ENCODE peak calls at places on chromosomes 13 and 19, in ten cellular contexts. U, M, Q, R, E, D, X, I, A and K are unnamed samples.

GRCh38 chr19:12733369-12733896 is 1.1 kb downstream of the TRIR start:
- DNase-seq in U (peak; percentile 45), M (no peak), Q (peak; percentile 62), R (peak; percentile 68), E (peak; percentile 52), D (no peak), X (peak; percentile 64), I (no peak), A (no peak), K (no peak)

GRCh38 chr13:113589961-113590339 is 5.4 kb downstream of the TFDP1 start:
- DNase-seq in U (no peak), M (no peak), Q (no peak), R (no peak), E (no peak), D (no peak), X (no peak), I (no peak), A (no peak), K (no peak)

GRCh38 chr13:112637017-112637801 is 49.3 kb upstream of the TUBGCP3 start:
- DNase-seq in U (no peak), M (no peak), Q (no peak), R (no peak), E (no peak), D (no peak), X (no peak), I (no peak), A (no peak), K (no peak)

GRCh38 chr13:74052402-74052928 is 81.7 kb downstream of the KLF12 start:
- DNase-seq in U (no peak), M (no peak), Q (no peak), R (no peak), E (no peak), D (no peak), X (no peak), I (no peak), A (no peak), K (no peak)

GRCh38 chr19:4977299-4978174 is 8.6 kb downstream of the KDM4B start:
- DNase-seq in U (peak; percentile 95), M (peak; percentile 88), Q (peak; percentile 97), R (peak; percentile 57), E (no peak), D (no peak), X (peak; percentile 94), I (no peak), A (peak; percentile 66), K (no peak)

GRCh38 chr19:50515168-50515561 is 1.5 kb upstream of the ASPDH start:
- DNase-seq in U (no peak), M (no peak), Q (no peak), R (no peak), E (no peak), D (no peak), X (no peak), I (no peak), A (no peak), K (no peak)

GRCh38 chr13:114339779-114340534 is 25.7 kb downstream of the CHAMP1 start:
- DNase-seq in U (peak; percentile 30), M (no peak), Q (peak; percentile 26), R (peak; percentile 34), E (no peak), D (no peak), X (peak; percentile 58), I (no peak), A (no peak), K (peak; percentile 61)

GRCh38 chr13:30355405-30355741 is 48.0 kb upstream of the KATNAL1 start:
- DNase-seq in U (no peak), M (no peak), Q (no peak), R (no peak), E (peak; percentile 34), D (no peak), X (no peak), I (no peak), A (peak; percentile 37), K (peak; percentile 51)

GRCh38 chr13:108225440-108225839 is 7.2 kb downstream of the ABHD13 start:
- DNase-seq in U (no peak), M (no peak), Q (no peak), R (no peak), E (no peak), D (no peak), X (no peak), I (no peak), A (no peak), K (no peak)

GRCh38 chr13:108230377-108230776 is 12.2 kb downstream of the ABHD13 start:
- DNase-seq in U (no peak), M (no peak), Q (no peak), R (no peak), E (no peak), D (no peak), X (no peak), I (no peak), A (no peak), K (no peak)

GRCh38 chr13:108226184-108226583 is 8.0 kb downstream of the ABHD13 start:
- DNase-seq in U (no peak), M (no peak), Q (no peak), R (no peak), E (no peak), D (no peak), X (no peak), I (no peak), A (no peak), K (no peak)

GRCh38 chr13:108223850-108224503 is 5.8 kb downstream of the ABHD13 start:
- DNase-seq in U (no peak), M (no peak), Q (no peak), R (no peak), E (no peak), D (no peak), X (no peak), I (no peak), A (no peak), K (no peak)

DNA sequence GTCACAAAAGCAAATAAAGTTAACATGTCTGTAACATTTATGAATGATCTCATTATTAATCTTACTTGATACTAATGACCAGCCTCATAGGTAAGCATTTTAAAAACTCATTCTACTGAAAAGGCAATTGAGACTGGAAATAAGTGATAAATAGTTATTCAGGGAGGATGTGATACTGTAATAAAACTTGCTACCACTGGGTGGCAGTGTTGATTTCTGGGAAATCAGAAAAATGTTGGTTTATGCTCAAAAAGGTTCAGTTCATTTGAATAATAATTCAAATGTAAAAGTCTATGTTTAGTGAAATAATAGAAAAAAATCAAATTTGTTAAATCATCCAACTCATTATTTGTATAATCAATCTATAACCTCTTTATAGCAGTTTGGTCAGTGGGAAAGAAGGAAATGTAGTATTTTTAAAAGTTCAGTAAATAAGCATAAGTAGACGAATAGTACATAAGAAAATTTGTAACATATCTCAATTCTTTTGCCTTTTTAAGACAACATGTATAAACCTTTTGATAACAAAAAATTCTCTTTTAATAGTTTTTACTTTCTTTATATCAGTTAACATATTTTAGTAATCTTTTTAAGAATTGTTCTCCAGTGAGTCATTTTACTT is 9.6 kb downstream of the ABHD13 start:
- DNase-seq in U (peak; percentile 52), M (peak; percentile 35), Q (peak; percentile 18), R (peak; percentile 21), E (peak; percentile 41), D (no peak), X (peak; percentile 69), I (no peak), A (no peak), K (no peak)
- TF ChIP-seq CTCF in U (peak; percentile 74), M (peak; percentile 34), Q (peak; percentile 49), R (peak; percentile 79), E (peak; percentile 92), D (peak; percentile 81), X (peak; percentile 62), I (no peak), A (peak; percentile 74), K (peak; percentile 99)

GRCh38 chr13:77507931-77508776 is 27.4 kb upstream of the SCEL start:
- DNase-seq in U (peak; percentile 49), M (peak; percentile 90), Q (peak; percentile 97), R (peak; percentile 87), E (no peak), D (no peak), X (peak; percentile 89), I (no peak), A (no peak), K (no peak)

GRCh38 chr13:77509221-77509620 is 26.3 kb upstream of the SCEL start:
- DNase-seq in U (peak; percentile 8), M (peak; percentile 65), Q (peak; percentile 90), R (no peak), E (no peak), D (no peak), X (peak; percentile 87), I (no peak), A (no peak), K (no peak)

GRCh38 chr13:77503398-77503797 is 32.1 kb upstream of the SCEL start:
- DNase-seq in U (no peak), M (no peak), Q (no peak), R (no peak), E (no peak), D (no peak), X (no peak), I (no peak), A (no peak), K (no peak)

GRCh38 chr13:77510156-77510555 is 25.4 kb upstream of the SCEL start:
- DNase-seq in U (no peak), M (no peak), Q (peak; percentile 21), R (no peak), E (no peak), D (no peak), X (no peak), I (no peak), A (no peak), K (no peak)

DNA sequence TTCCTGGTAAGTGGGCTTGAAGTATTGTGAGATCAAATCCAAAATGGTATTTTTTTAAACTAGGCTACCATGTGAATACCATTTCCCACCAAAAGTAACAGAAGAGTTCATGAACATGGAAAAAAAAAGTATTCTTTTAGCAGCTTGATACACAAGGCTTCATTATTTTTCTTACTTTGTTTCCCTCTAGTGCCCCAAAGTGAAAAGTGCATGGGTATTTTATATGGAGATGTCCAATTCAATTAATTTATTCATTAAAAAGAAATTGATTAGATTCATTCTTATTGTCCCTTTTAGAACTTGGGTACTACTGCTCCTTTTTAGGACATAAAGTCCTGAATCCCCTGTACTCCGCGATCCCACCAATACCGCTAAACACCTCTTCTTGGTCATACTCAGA is 28.6 kb upstream of the SCEL start:
- DNase-seq in U (no peak), M (no peak), Q (no peak), R (peak; percentile 8), E (no peak), D (no peak), X (peak; percentile 28), I (no peak), A (no peak), K (no peak)
- TF ChIP-seq CTCF in U (peak; percentile 19), M (peak; percentile 8), Q (no peak), R (peak; percentile 48), E (peak; percentile 15), D (peak; percentile 41), X (peak; percentile 35), I (no peak), A (no peak), K (no peak)

GRCh38 chr13:59259416-59260000 is 904.2 kb downstream of the DIAPH3 start:
- DNase-seq in U (no peak), M (no peak), Q (no peak), R (no peak), E (peak; percentile 5), D (no peak), X (no peak), I (no peak), A (no peak), K (no peak)

GRCh38 chr13:59266478-59267063 is 897.2 kb downstream of the DIAPH3 start:
- DNase-seq in U (no peak), M (no peak), Q (peak; percentile 44), R (no peak), E (no peak), D (no peak), X (peak; percentile 24), I (no peak), A (no peak), K (no peak)

GRCh38 chr13:59263531-59263930 is 900.2 kb downstream of the DIAPH3 start:
- DNase-seq in U (no peak), M (no peak), Q (no peak), R (no peak), E (no peak), D (no peak), X (no peak), I (no peak), A (no peak), K (no peak)

GRCh38 chr13:59261928-59262488 is 901.7 kb downstream of the DIAPH3 start:
- DNase-seq in U (peak; percentile 12), M (no peak), Q (no peak), R (no peak), E (peak; percentile 61), D (no peak), X (peak; percentile 58), I (no peak), A (no peak), K (no peak)
- TF ChIP-seq CTCF in U (peak; percentile 44), M (peak; percentile 65), Q (peak; percentile 30), R (no peak), E (peak; percentile 73), D (peak; percentile 39), X (peak; percentile 72), I (no peak), A (no peak), K (no peak)

DNA sequence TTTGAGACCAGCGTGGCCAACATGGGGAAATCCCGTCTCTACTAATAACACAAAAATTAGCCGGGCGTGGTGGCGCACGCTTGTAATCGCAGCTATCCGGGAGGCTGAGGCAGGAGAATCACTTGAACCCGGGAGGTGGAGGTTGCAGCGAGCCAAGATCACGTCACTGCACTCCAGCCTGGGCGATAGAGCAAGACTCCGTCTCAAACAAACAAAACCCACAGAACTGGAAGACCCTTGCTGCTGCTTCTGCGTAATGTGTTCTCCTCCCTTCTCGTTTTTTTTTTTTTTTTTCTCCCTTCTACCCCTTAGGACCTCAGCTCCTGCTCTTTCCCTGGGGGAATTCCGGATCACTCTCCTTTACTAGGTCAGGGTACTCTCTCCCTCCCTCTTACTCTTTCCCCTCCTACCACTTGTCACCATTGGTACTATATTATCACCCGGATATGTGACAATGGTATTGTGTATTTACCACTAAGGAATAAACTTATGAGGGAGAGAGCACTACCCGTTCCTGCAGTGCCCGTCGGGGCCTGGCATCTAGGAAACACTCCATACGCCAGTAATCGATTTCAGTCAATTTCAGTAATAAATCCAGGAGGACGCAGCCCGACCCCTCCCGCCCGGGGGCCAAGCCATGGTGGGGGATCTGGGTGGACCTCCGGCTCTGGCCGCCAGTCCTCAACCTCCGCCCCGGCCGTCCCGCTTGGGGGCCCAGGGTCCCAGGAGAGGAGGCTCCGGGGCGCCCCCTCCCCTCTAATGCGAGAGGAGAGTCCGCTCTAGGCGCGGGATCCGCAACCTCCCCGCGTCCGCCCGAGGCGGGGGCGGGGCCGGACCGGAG is 423 bp upstream of the GARRE1 start:
- DNase-seq in U (peak; percentile 47), M (no peak), Q (peak; percentile 59), R (peak; percentile 79), E (peak; percentile 97), D (peak; percentile 74), X (peak; percentile 64), I (peak; percentile 55), A (peak; percentile 88), K (peak; percentile 87)
- TF ChIP-seq CTCF in U (no peak), M (no peak), Q (no peak), R (no peak), E (peak; percentile 23), D (peak; percentile 12), X (no peak), I (no peak), A (no peak), K (no peak)